ENCODE peak calls at places on chromosomes 5 and 9, in ten cellular contexts. J is coronary artery; T is Peyer's patch; B is fibroblast of lung; K is heart left ventricle; N is CD8-positive, alpha-beta T cell; L is WERI-Rb-1; E is OCI-LY7; W is cardiac fibroblast; S is AG10803. C is an unnamed sample.

GRCh38 chr9:23382418-23382817 is 443.6 kb downstream of the ELAVL2 start:
- DNase-seq in K (no peak), L (no peak), N (no peak), J (no peak), E (no peak), W (no peak), S (no peak), T (no peak), B (no peak), C (no peak)

GRCh38 chr5:133081716-133082115 is 29.9 kb downstream of the HSPA4 start:
- DNase-seq in T (no peak), B (no peak), S (peak), L (no peak), J (no peak), W (no peak), E (no peak), N (no peak), K (no peak), C (no peak)

GRCh38 chr9:132609829-132610228 is 27.4 kb downstream of the BARHL1 start:
- DNase-seq in T (no peak), W (peak), N (no peak), L (no peak), J (no peak), S (peak), K (no peak), E (no peak), B (peak), C (peak)

GRCh38 chr5:12072441-12072840 is 168.2 kb upstream of the CTNND2 start:
- DNase-seq in B (no peak), T (no peak), L (no peak), J (no peak), K (no peak), E (no peak), W (no peak), N (no peak), S (no peak), C (no peak)

GRCh38 chr5:5492087-5492933 is 69.8 kb downstream of the ICE1 start:
- DNase-seq in L (peak), J (no peak), N (peak), T (peak), W (peak), E (peak), B (peak), K (no peak), S (peak), C (peak)

GRCh38 chr5:75363726-75364495 is 26.9 kb downstream of the HMGCR start:
- DNase-seq in L (peak), B (no peak), E (no peak), K (peak), J (no peak), W (peak), T (peak), N (no peak), S (no peak), C (peak)

GRCh38 chr9:135029871-135030710 is 57.4 kb upstream of the OLFM1 start:
- DNase-seq in B (no peak), K (no peak), E (no peak), W (no peak), L (no peak), T (no peak), S (no peak), J (no peak), N (no peak), C (no peak)

GRCh38 chr5:52827815-52828214 is 40.1 kb downstream of the ITGA1 start:
- DNase-seq in T (no peak), S (no peak), N (no peak), E (no peak), L (no peak), W (no peak), J (no peak), B (no peak), K (no peak), C (no peak)

GRCh38 chr5:138032572-138033274 is at the start of gene FAM13B:
- DNase-seq in T (peak), K (peak), S (peak), J (peak), W (peak), B (peak), E (peak), L (peak), N (peak), C (peak)

GRCh38 chr5:78540335-78541057 is 108.1 kb downstream of the LHFPL2 start:
- DNase-seq in J (no peak), S (no peak), N (no peak), L (no peak), T (no peak), E (no peak), W (no peak), K (no peak), B (no peak), C (no peak)

GRCh38 chr9:3628239-3628638 is 102.4 kb upstream of the RFX3 start:
- DNase-seq in K (no peak), L (no peak), B (no peak), T (no peak), W (no peak), S (no peak), N (no peak), E (no peak), J (no peak), C (no peak)

GRCh38 chr5:146339715-146340259 is 1.1 kb downstream of the POU4F3 start:
- DNase-seq in L (peak), B (no peak), J (no peak), T (no peak), K (no peak), N (no peak), W (no peak), E (no peak), S (no peak), C (no peak)

GRCh38 chr5:33297760-33298216 is 143.0 kb upstream of the TARS1 start:
- DNase-seq in J (no peak), W (no peak), E (no peak), L (no peak), S (no peak), B (no peak), N (no peak), K (no peak), T (no peak), C (no peak)

GRCh38 chr5:1203311-1203967 is 2.0 kb downstream of the SLC6A19 start:
- DNase-seq in E (no peak), J (no peak), N (no peak), K (no peak), T (no peak), W (no peak), L (no peak), B (no peak), S (no peak), C (no peak)

GRCh38 chr5:6727231-6727630 is 14.0 kb downstream of the TENT4A start:
- DNase-seq in S (no peak), E (no peak), T (no peak), J (peak), W (no peak), L (no peak), K (no peak), B (no peak), N (no peak), C (no peak)

GRCh38 chr5:65395526-65396155 is 86.1 kb downstream of the ADAMTS6 start:
- DNase-seq in J (no peak), L (no peak), T (no peak), W (peak), E (no peak), B (peak), S (peak), K (no peak), N (no peak), C (no peak)

GRCh38 chr9:18985464-18985951 is 47.5 kb downstream of the SAXO1 start:
- DNase-seq in B (no peak), S (peak), L (no peak), J (no peak), T (no peak), N (no peak), E (no peak), W (no peak), K (no peak), C (no peak)

GRCh38 chr9:127523312-127523851 is 72.1 kb downstream of the LRSAM1 start:
- DNase-seq in J (peak), L (peak), S (peak), E (no peak), W (peak), B (peak), K (no peak), N (no peak), T (no peak), C (peak)

DNA sequence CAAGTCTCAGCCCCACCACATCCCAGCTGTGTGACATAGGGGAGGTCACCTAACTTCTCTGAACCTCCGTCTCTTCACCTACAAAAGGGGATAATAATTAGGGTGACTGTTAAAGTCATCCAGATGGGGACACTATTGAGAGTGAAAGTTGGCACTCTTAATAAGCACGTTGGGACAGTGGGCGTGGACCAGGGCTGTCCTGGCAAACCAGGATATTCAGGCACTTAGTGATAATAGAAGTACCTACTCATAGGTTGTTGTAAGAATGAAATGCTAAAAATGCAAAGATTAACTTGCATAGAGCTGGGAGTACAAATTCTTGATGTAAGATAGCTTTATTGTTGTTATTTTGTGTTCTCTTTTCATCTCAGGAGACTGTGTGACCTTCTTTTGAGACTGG is 177.9 kb downstream of the MELK start:
- DNase-seq in K (no peak), S (no peak), B (no peak), T (no peak), L (no peak), N (no peak), W (no peak), E (no peak), J (no peak), C (no peak)
- TF ChIP-seq CTCF in K (no peak), S (no peak), B (no peak), T (no peak), L (no peak), N (no peak), W (no peak), E (no peak), J (no peak), C (no peak)

DNA sequence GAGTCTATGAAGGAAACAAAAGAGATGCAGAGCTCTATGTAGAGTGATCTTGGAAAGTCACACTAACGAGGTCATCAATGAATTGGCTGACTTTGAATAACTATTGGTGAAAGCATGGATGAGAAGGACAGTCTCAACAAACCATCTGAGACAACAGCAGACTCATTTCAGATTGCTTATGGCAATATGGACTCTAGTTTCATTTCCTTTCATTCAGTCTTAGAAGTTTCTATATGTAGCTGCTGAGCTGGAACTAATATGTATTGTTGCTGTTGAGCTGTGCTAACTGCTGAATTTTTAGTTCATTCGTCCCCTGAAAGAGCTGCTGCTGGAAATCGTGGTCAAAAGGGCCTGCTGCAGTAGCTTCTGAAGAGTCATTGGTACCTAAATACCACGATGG is 31.3 kb downstream of the TNFSF15 start:
- DNase-seq in L (no peak), J (no peak), S (no peak), T (no peak), B (no peak), N (no peak), E (peak), K (no peak), W (no peak), C (no peak)
- H3K4me3 ChIP-seq in L (no peak), J (no peak), S (no peak), T (no peak), B (no peak), N (no peak), E (no peak), K (no peak), W (no peak), C (no peak)

GRCh38 chr5:166347051-166347450 is 1944.4 kb upstream of the WWC1 start:
- DNase-seq in S (no peak), J (no peak), L (no peak), W (no peak), K (no peak), N (no peak), B (no peak), E (no peak), T (no peak), C (no peak)
- TF ChIP-seq CTCF in S (no peak), J (no peak), L (no peak), W (no peak), K (no peak), N (no peak), B (no peak), E (no peak), T (no peak), C (no peak)

GRCh38 chr5:150156033-150156381 is 362 bp upstream of the PDGFRB start:
- DNase-seq in L (no peak), N (no peak), S (no peak), J (no peak), E (no peak), B (no peak), K (no peak), T (no peak), W (no peak), C (no peak)
- H3K4me3 ChIP-seq in L (no peak), N (peak), S (peak), J (peak), E (peak), B (peak), K (peak), T (peak), W (peak), C (peak)

GRCh38 chr9:89743576-89744254 is 138.9 kb downstream of the GADD45G start:
- DNase-seq in E (peak), N (peak), W (no peak), B (no peak), T (peak), S (no peak), J (no peak), L (no peak), K (no peak), C (no peak)
- TF ChIP-seq CTCF in E (no peak), N (no peak), W (no peak), B (no peak), T (no peak), S (no peak), J (no peak), L (peak), K (no peak), C (no peak)

DNA sequence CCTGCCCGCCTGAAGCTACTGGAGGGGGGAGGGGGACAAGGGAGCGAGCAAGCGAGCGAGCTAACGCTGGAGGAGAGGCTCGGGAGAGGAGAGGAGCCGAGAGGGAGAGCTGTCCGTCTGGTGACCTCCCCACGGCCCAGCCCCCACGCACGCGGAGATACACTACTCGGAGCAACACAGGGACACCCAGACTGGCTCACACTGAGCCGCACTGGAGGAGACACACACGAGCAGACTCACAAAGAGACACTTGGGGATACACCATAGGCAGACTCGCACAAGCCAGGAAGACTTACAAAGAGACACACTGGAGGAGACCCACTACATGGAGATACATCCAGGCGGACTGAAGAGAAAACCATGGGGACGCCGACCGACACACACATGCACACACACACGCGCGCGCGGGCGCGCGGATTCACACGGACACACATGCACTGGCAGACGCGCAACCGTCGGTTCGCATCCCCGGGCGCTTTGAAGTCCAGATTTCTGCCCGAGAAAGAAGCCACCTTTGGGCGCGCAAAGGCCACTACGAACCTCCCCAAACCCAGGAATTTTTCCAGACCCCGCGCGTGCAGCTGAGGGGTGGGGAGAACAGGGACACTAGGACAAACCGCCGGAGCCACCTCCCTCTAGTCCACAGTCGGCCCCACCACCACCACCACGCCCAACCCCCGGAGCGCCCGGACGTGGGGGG is 703 bp downstream of the CNTFR start:
- DNase-seq in B (no peak), T (no peak), E (no peak), L (peak), N (no peak), J (no peak), K (no peak), S (no peak), W (no peak), C (no peak)
- H3K4me3 ChIP-seq in B (no peak), T (peak), E (no peak), L (peak), N (no peak), J (peak), K (peak), S (no peak), W (no peak), C (no peak)

GRCh38 chr5:42250-42649 is 49.7 kb upstream of the PLEKHG4B start:
- DNase-seq in J (no peak), S (peak), E (no peak), B (peak), L (peak), W (no peak), K (no peak), N (no peak), T (no peak), C (no peak)
- TF ChIP-seq CTCF in J (no peak), S (peak), E (peak), B (peak), L (peak), W (peak), K (no peak), N (no peak), T (no peak), C (peak)

GRCh38 chr5:84618262-84618661 is 233.6 kb upstream of the EDIL3 start:
- DNase-seq in N (no peak), T (no peak), B (no peak), E (no peak), J (no peak), W (no peak), S (no peak), L (no peak), K (no peak), C (no peak)

GRCh38 chr5:84622485-84622884 is 237.8 kb upstream of the EDIL3 start:
- DNase-seq in N (no peak), K (no peak), T (no peak), E (no peak), L (no peak), W (no peak), S (no peak), B (no peak), J (no peak), C (no peak)

GRCh38 chr5:84628918-84629317 is 244.2 kb upstream of the EDIL3 start:
- DNase-seq in L (no peak), W (no peak), E (no peak), T (no peak), N (no peak), K (no peak), J (no peak), B (no peak), S (no peak), C (no peak)

GRCh38 chr5:84623034-84623433 is 238.4 kb upstream of the EDIL3 start:
- DNase-seq in J (no peak), W (no peak), E (no peak), K (no peak), T (no peak), B (no peak), S (no peak), L (no peak), N (no peak), C (no peak)
- H3K4me3 ChIP-seq in J (no peak), W (no peak), E (no peak), K (no peak), T (no peak), B (no peak), S (no peak), L (no peak), N (no peak), C (no peak)

GRCh38 chr5:139658501-139658927 is 10.4 kb downstream of the CXXC5 start:
- DNase-seq in J (no peak), B (no peak), S (peak), W (peak), L (no peak), T (no peak), K (peak), E (no peak), N (no peak), C (peak)
- TF ChIP-seq CTCF in J (no peak), B (no peak), S (peak), W (peak), L (no peak), T (no peak), K (no peak), E (no peak), N (no peak), C (no peak)

GRCh38 chr5:43027054-43027785 is 12.9 kb downstream of the ANXA2R start:
- DNase-seq in W (no peak), N (no peak), T (no peak), K (no peak), L (no peak), B (no peak), S (no peak), E (no peak), J (no peak), C (no peak)
- H3K4me3 ChIP-seq in W (no peak), N (no peak), T (no peak), K (no peak), L (no peak), B (no peak), S (no peak), E (no peak), J (no peak), C (no peak)

C was measured in foreskin fibroblast.